ENCODE peak calls at places on chromosome 4, in four cellular contexts. E is K562, I is GM12878, F is H1. P is an unnamed sample.

GRCh38 chr4:146329042-146329716 is 114.8 kb downstream of the REELD1 start:
- DNase-seq in E (no peak), I (no peak), F (no peak), P (peak)

GRCh38 chr4:130478406-130478805 is 1382.5 kb downstream of the C4orf33 start:
- DNase-seq in E (no peak), F (no peak), I (no peak), P (peak)

GRCh38 chr4:100977746-100978397 is 369.5 kb downstream of the PPP3CA start:
- DNase-seq in F (no peak), E (no peak), I (no peak), P (no peak)

GRCh38 chr4:102530986-102531385 is 29.8 kb downstream of the NFKB1 start:
- DNase-seq in F (no peak), I (no peak), E (no peak), P (no peak)

GRCh38 chr4:128516568-128516967 is 229.0 kb upstream of the PGRMC2 start:
- DNase-seq in F (no peak), E (no peak), I (peak), P (peak)

GRCh38 chr4:54954656-54955388 is 170.6 kb downstream of the KDR start:
- DNase-seq in E (no peak), I (no peak), F (no peak), P (no peak)

GRCh38 chr4:39614487-39615162 is 24.0 kb downstream of the SMIM14 start:
- DNase-seq in F (no peak), I (no peak), E (no peak), P (peak)

GRCh38 chr4:128502818-128503527 is 215.4 kb upstream of the PGRMC2 start:
- DNase-seq in E (no peak), I (no peak), F (no peak), P (no peak)

GRCh38 chr4:113050837-113051236 is 1.4 kb downstream of the ANK2 start:
- DNase-seq in F (no peak), I (no peak), E (no peak), P (no peak)

GRCh38 chr4:3442959-3443749 is 1.4 kb downstream of the HGFAC start:
- DNase-seq in E (peak), I (no peak), F (no peak), P (no peak)

GRCh38 chr4:97104006-97104405 is 1039.3 kb downstream of the STPG2 start:
- DNase-seq in F (no peak), E (no peak), I (no peak), P (no peak)

GRCh38 chr4:148926861-148927260 is 484.6 kb upstream of the NR3C2 start:
- DNase-seq in I (no peak), F (no peak), E (no peak), P (peak)

GRCh38 chr4:130563185-130563890 is 1467.4 kb downstream of the C4orf33 start:
- DNase-seq in I (no peak), F (peak), E (no peak), P (peak)

GRCh38 chr4:92615049-92615448 is 311.3 kb downstream of the GRID2 start:
- DNase-seq in E (no peak), F (no peak), I (no peak), P (no peak)

GRCh38 chr4:28469886-28470285 is 1609.2 kb downstream of the STIM2 start:
- DNase-seq in I (no peak), E (no peak), F (no peak), P (peak)

GRCh38 chr4:67346654-67347053 is 198.6 kb downstream of the CENPC start:
- DNase-seq in F (no peak), I (no peak), E (no peak), P (no peak)

GRCh38 chr4:54586343-54586953 is 71.3 kb upstream of the KIT start:
- DNase-seq in E (peak), I (no peak), F (no peak), P (peak)

GRCh38 chr4:38194202-38194601 is 234.0 kb downstream of the PTTG2 start:
- DNase-seq in I (no peak), F (no peak), E (no peak), P (no peak)

GRCh38 chr4:170127758-170128157 is 38.0 kb upstream of the AADAT start:
- DNase-seq in E (no peak), I (no peak), F (no peak), P (no peak)

GRCh38 chr4:96025031-96025430 is 185.1 kb downstream of the PDHA2 start:
- DNase-seq in F (no peak), E (no peak), I (no peak), P (no peak)

GRCh38 chr4:125433453-125433852 is 118.7 kb downstream of the FAT4 start:
- DNase-seq in I (no peak), E (no peak), F (no peak), P (peak)

GRCh38 chr4:107449611-107450369 is 270.2 kb downstream of the PAPSS1 start:
- DNase-seq in F (no peak), I (no peak), E (no peak), P (no peak)

GRCh38 chr4:5638316-5638715 is 70.0 kb downstream of the EVC2 start:
- DNase-seq in I (no peak), F (no peak), E (no peak), P (peak)

DNA sequence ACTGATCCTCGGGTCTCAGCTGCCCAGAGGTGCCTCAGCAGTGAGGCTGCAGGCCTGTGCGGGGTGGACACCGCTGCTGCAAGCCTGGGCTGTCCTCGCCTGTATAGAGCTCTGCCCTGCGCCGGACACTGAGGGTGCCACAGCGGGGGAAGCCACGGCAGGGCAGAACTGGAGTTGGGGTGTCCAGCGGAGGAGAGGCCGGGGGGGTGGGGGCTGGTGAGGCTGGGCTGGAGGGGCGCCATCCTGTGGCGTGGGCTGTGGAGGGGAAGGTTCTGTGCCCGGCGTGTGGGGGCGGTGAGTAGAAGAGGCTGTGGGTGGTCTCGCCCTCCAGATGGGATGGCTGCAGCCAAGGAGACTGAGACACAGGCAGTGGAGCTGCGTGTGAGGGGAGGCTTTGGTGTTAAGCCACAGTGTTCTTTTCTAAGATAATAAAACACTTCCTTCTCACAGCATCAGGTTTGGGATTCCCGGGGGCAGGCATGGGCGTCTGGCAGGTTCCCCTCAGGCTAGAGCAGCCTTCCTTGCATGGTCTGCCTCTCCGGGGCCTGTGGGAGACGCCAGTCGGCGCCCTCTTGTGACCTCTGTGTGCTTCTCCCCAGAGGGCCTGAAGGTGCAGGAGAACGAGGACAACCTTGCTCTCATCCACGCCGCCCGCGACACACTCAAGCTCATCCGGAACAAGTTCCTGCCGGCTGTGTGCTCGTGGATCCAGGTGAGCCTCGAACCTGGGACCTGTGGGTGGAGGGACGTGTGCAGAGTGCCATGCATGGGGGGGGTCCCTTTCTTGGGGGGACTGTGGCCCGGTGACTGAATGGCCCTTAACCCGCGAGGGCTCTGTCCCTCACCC is 7.4 kb downstream of the UVSSA start:
- DNase-seq in I (no peak), E (no peak), F (no peak), P (no peak)
- TF ChIP-seq CHD1 in I (no peak), E (no peak), F (no peak), P (no peak)

DNA sequence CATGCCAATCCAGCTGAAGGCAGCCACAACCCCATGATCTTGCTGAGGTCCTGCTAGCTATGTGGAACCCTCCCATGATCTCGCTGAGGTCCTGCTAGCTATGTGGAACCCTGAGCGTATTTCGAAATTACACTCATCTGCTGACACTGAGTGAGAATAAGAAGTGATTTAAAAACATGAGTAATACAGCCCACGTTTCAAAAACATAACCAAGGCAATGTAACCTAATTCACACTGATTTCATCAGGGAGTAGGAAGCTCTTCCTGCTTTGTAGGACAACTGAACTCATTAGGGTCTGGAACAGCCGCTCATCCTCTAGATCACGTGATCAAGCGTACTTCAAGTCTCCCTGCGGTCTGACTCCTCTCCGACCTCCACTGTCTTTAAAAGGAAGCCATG is 137.9 kb downstream of the NSUN7 start:
- DNase-seq in E (no peak), F (no peak), I (no peak), P (peak)
- TF ChIP-seq CHD1 in E (no peak), F (no peak), I (no peak), P (no peak)

DNA sequence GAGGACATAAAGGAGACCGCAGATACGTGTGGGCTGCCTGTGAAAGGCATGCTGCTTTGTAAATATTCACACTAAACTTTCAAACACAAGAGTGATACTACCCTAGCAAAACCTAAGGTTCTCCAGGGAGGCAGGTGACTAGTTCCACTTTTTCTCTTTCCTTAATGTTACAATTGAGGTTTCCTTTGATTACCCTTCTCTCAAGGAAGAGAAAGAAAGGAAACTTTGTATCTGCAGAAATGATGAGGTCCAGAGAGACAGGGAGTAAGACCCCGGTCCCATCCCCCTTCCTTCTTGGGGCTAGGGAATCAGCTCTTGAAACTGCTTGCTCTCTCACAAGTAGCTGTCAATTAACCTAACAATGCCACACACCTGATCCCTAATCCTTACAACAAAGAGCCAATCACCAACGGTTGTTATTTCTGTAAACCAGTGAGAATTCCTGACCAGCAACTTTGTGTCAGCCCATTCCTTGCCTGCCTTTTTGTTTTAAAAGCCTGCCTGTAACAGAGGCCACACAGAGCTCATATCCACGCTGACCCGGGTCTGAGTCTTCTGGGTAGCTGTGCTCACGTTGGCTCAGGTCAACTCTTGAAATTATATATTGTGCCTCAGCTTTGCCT is 754.8 kb upstream of the FRG1 start:
- DNase-seq in E (no peak), I (no peak), F (peak), P (no peak)
- TF ChIP-seq CHD1 in E (no peak), I (no peak), F (no peak), P (no peak)

GRCh38 chr4:184647391-184648101 is 1.7 kb downstream of the CASP3 start:
- DNase-seq in E (no peak), I (no peak), F (no peak), P (peak)
- TF ChIP-seq CHD1 in E (no peak), I (no peak), F (no peak), P (no peak)

DNA sequence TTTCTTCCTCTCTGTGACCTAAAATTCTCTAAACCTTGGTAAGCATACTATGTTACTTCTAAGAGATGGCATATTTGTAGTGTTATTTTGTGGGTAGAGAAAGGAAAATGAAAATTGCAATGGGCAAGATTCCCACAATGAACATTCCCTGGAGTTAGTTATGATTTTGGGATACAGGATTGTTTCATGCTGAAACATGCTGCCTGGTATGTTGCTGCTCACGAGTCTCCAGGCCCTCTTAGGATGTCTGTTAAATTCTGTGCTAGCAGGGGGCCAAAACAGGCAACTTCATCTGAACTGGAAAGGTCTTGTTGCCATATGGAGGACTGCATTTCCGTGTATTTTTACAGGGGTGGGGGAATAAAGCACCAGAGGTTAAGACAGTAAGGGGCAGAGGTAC is 18.9 kb upstream of the MSMO1 start:
- DNase-seq in E (no peak), F (no peak), I (no peak), P (no peak)
- TF ChIP-seq CHD1 in E (no peak), F (no peak), I (no peak), P (no peak)

GRCh38 chr4:173318648-173319211 is 15.4 kb downstream of the HMGB2 start:
- DNase-seq in E (no peak), I (no peak), F (no peak), P (peak)
- TF ChIP-seq CHD1 in E (no peak), I (no peak), F (no peak), P (no peak)

GRCh38 chr4:126604273-126604867 is 1028.4 kb upstream of the INTU start:
- DNase-seq in I (no peak), E (peak), F (no peak), P (peak)
- TF ChIP-seq CHD1 in I (no peak), E (no peak), F (no peak), P (no peak)

DNA sequence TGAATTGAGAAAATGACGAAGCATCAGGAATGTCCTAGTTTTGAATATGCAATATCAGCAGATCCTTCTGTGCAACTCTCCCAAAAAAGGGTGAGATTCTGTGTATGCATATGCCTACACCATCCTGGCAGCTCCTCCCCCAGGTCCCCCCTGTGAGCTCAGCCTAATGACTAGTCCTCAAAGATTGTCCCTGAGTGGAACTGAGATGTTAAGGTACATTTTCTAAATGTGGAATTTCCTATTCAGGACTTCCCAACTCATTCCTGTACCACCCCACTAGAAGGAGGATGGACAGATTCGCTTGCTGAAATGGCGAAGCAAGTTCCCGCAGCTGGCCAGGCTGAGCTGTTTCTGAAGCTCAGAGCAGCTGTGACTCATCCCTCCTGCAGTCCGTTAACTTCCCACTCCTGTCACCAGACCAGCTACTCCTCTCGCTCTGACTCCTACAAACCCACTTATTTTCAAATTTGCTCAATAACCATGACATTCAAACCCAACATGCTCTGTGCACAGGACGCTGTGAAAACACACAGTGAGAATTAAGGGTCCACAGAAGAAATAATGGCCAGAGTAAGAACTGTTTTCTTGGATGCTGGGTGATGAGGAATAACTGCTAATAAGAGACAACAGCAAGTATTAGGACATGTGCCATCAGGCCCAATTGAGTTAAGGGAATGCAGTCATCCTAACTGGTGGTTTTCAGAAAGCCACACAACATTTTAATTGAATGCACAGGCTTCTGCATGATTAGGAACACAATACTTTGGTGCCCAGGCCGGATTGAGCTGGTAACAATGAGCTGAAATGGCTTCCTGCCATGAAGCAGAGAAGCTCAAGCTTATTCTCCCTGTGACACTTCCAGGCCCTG is 40.0 kb upstream of the IRF2 start:
- DNase-seq in E (peak), F (no peak), I (peak), P (peak)
- TF ChIP-seq CHD1 in E (no peak), F (no peak), I (peak), P (no peak)

DNA sequence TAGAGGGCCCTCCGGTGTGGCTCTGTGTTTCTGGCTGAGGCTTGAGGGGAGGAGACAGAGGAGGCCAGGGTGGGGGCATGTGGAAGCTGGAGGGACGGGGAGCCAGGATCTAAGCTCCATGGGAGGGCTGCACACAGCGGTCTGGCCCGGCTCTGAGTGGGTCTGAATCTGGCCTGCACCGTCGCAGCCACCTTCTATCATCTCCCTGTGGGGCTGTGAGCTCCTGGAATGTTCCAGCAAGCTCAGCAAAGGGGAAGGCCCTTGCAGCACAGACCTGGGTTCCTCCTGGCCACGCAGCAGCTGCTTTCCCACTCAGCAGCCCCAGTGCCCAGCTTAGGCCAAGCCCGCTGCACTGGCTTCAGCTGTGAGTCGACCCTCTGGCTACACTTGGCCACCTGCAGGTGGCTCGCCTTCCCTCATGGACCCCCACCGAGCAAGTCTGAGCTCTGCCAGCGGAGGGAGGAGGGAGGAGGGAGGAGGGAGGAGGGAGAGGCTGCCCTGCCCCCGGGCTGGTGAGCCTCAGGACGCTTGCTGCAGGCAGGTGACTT is 5.3 kb downstream of the NKX1-1 start:
- DNase-seq in E (no peak), F (no peak), I (no peak), P (no peak)
- TF ChIP-seq CHD1 in E (no peak), F (no peak), I (no peak), P (no peak)

GRCh38 chr4:19969492-19969891 is 282.2 kb upstream of the SLIT2 start:
- DNase-seq in I (no peak), E (no peak), F (no peak), P (no peak)
- TF ChIP-seq CHD1 in I (no peak), E (no peak), F (no peak), P (no peak)

P was measured in IMR-90.